ENCODE peak calls at places on chromosomes 11 and 22, in nine cellular contexts. Q is RPMI7951; J is left cardiac atrium; G is globus pallidus; M is DMS153; I is CD4-positive, CD25-positive, alpha-beta regulatory T cell; F is Karpas-422; X is activated T-cell treated with anti-CD3 and anti-CD28 coated beads for 48 hours; A is adipocyte. V is an unnamed sample.

GRCh38 chr11:643366-643765 is 6.3 kb downstream of the DRD4 start:
- DNase-seq in Q (no peak), J (no peak), G (no peak), M (no peak), I (no peak), F (no peak), X (no peak), A (no peak), V (no peak)

GRCh38 chr11:128687321-128687720 is 6.6 kb upstream of the FLI1 start:
- DNase-seq in Q (peak), J (peak), G (no peak), M (no peak), I (no peak), F (no peak), X (no peak), A (no peak), V (peak)

GRCh38 chr11:134468796-134469195 is 56.8 kb upstream of the B3GAT1 start:
- DNase-seq in Q (no peak), J (no peak), G (no peak), M (peak), I (no peak), F (no peak), X (no peak), A (no peak), V (no peak)

GRCh38 chr11:76796511-76797203 is 13.5 kb downstream of the TSKU start:
- DNase-seq in Q (no peak), J (no peak), G (no peak), M (no peak), I (no peak), F (no peak), X (no peak), A (no peak), V (no peak)

GRCh38 chr11:92225206-92225562 is 566 bp downstream of the FAT3 start:
- DNase-seq in Q (no peak), J (no peak), G (no peak), M (no peak), I (no peak), F (no peak), X (no peak), A (no peak), V (peak)

GRCh38 chr11:76802621-76803020 is 19.5 kb downstream of the TSKU start:
- DNase-seq in Q (no peak), J (no peak), G (no peak), M (no peak), I (no peak), F (no peak), X (no peak), A (no peak), V (no peak)

GRCh38 chr11:46977038-46977818 is 40.7 kb downstream of the CSTPP1 start:
- DNase-seq in Q (no peak), J (no peak), G (peak), M (peak), I (no peak), F (peak), X (no peak), A (no peak), V (peak)

GRCh38 chr11:93123351-93123898 is 74.4 kb downstream of the SLC36A4 start:
- DNase-seq in Q (no peak), J (peak), G (no peak), M (no peak), I (no peak), F (no peak), X (no peak), A (no peak), V (no peak)

GRCh38 chr11:76159983-76160661 is 46.2 kb downstream of the WNT11 start:
- DNase-seq in Q (no peak), J (no peak), G (no peak), M (peak), I (no peak), F (no peak), X (no peak), A (no peak), V (no peak)

GRCh38 chr11:80846979-80847378 is 1406.1 kb upstream of the TENM4 start:
- DNase-seq in Q (no peak), J (no peak), G (no peak), M (no peak), I (no peak), F (no peak), X (no peak), A (no peak), V (no peak)

GRCh38 chr11:128497057-128497957 is 90.1 kb downstream of the ETS1 start:
- DNase-seq in Q (peak), J (no peak), G (no peak), M (peak), I (no peak), F (peak), X (no peak), A (peak), V (no peak)

GRCh38 chr22:33101550-33101949 is 43.4 kb upstream of the SYN3 start:
- DNase-seq in Q (no peak), J (no peak), G (no peak), M (no peak), I (no peak), F (no peak), X (no peak), A (no peak), V (no peak)

GRCh38 chr11:7520011-7520942 is 6.5 kb downstream of the PPFIBP2 start:
- DNase-seq in Q (no peak), J (no peak), G (no peak), M (no peak), I (no peak), F (peak), X (no peak), A (no peak), V (no peak)

GRCh38 chr11:59206635-59207034 is 6.1 kb downstream of the MPEG1 start:
- DNase-seq in Q (peak), J (peak), G (no peak), M (peak), I (no peak), F (peak), X (no peak), A (peak), V (peak)

GRCh38 chr22:32490279-32490678 is 15.7 kb downstream of the FBXO7 start:
- DNase-seq in Q (no peak), J (no peak), G (no peak), M (no peak), I (no peak), F (no peak), X (no peak), A (no peak), V (no peak)

GRCh38 chr22:44103735-44104134 is 77.0 kb upstream of the PARVG start:
- DNase-seq in Q (no peak), J (no peak), G (no peak), M (no peak), I (no peak), F (no peak), X (no peak), A (no peak), V (no peak)

GRCh38 chr11:37988031-37988430 is 1390.0 kb upstream of the RAG2 start:
- DNase-seq in Q (peak), J (no peak), G (no peak), M (no peak), I (no peak), F (no peak), X (no peak), A (peak), V (no peak)

GRCh38 chr22:27726344-27726725 is 75.2 kb downstream of the MN1 start:
- DNase-seq in Q (no peak), J (peak), G (no peak), M (no peak), I (no peak), F (no peak), X (no peak), A (no peak), V (no peak)

GRCh38 chr11:128522063-128522942 is 65.1 kb downstream of the ETS1 start:
- DNase-seq in Q (peak), J (peak), G (peak), M (peak), I (peak), F (peak), X (peak), A (peak), V (peak)

GRCh38 chr11:31045335-31045734 is 324.2 kb downstream of the DCDC1 start:
- DNase-seq in Q (peak), J (no peak), G (no peak), M (no peak), I (no peak), F (peak), X (no peak), A (no peak), V (no peak)

GRCh38 chr11:26043665-26044064 is 288.3 kb upstream of the ANO3 start:
- DNase-seq in Q (no peak), J (no peak), G (no peak), M (no peak), I (no peak), F (no peak), X (no peak), A (no peak), V (no peak)

GRCh38 chr11:100632970-100633452 is 54.1 kb upstream of the ARHGAP42 start:
- DNase-seq in Q (peak), J (peak), G (peak), M (peak), I (no peak), F (no peak), X (no peak), A (peak), V (no peak)

GRCh38 chr11:120178441-120179070 is 32.3 kb upstream of the OAF start:
- DNase-seq in Q (peak), J (no peak), G (no peak), M (no peak), I (no peak), F (no peak), X (no peak), A (peak), V (no peak)

GRCh38 chr22:44422742-44423370 is 75.2 kb downstream of the RTL6 start:
- DNase-seq in Q (no peak), J (no peak), G (no peak), M (peak), I (no peak), F (no peak), X (no peak), A (no peak), V (no peak)

GRCh38 chr11:9573775-9574555 is 495 bp downstream of the WEE1 start:
- DNase-seq in Q (no peak), J (peak), G (no peak), M (no peak), I (peak), F (peak), X (peak), A (peak), V (peak)

GRCh38 chr11:10664005-10664404 is 29.6 kb downstream of the IRAG1 start:
- DNase-seq in Q (no peak), J (no peak), G (no peak), M (no peak), I (no peak), F (no peak), X (no peak), A (no peak), V (no peak)

GRCh38 chr11:41522899-41523672 is 63.6 kb upstream of the LRRC4C start:
- DNase-seq in Q (no peak), J (no peak), G (no peak), M (no peak), I (no peak), F (no peak), X (no peak), A (no peak), V (no peak)